ENCODE peak calls at places on chromosomes 7 and 10, in five cellular contexts. P is T-cell, Y is GOT3, G is suprapubic skin, V is bronchial epithelial cell. N is an unnamed sample.

GRCh38 chr7:91554893-91555292 is 290.7 kb downstream of the FZD1 start:
- DNase-seq in P (no peak), Y (no peak), G (no peak), V (no peak), N (no peak)

GRCh38 chr10:95284807-95285206 is 6.0 kb downstream of the PDLIM1 start:
- DNase-seq in P (no peak), Y (no peak), G (no peak), V (no peak), N (no peak)

GRCh38 chr7:93717217-93717900 is 142.8 kb upstream of the CALCR start:
- DNase-seq in P (no peak), Y (no peak), G (no peak), V (peak; percentile 90), N (no peak)

GRCh38 chr7:83162402-83163256 is at the start of gene PCLO:
- DNase-seq in P (peak; percentile 2), Y (peak; percentile 42), G (peak; percentile 79), V (peak; percentile 90), N (no peak)

GRCh38 chr10:62692085-62692484 is 112.4 kb upstream of the ADO start:
- DNase-seq in P (no peak), Y (no peak), G (no peak), V (no peak), N (no peak)

GRCh38 chr7:33326485-33326848 is 197.1 kb downstream of the BBS9 start:
- DNase-seq in P (no peak), Y (no peak), G (no peak), V (no peak), N (no peak)

GRCh38 chr7:68511281-68511680 is 1087.0 kb upstream of the AUTS2 start:
- DNase-seq in P (no peak), Y (no peak), G (no peak), V (no peak), N (no peak)

GRCh38 chr10:110756886-110757285 is 112.8 kb downstream of the RBM20 start:
- DNase-seq in P (no peak), Y (no peak), G (no peak), V (no peak), N (no peak)

GRCh38 chr7:102425639-102426267 is 7.6 kb upstream of the ORAI2 start:
- DNase-seq in P (peak; percentile 83), Y (no peak), G (no peak), V (no peak), N (peak; percentile 82)

GRCh38 chr10:114290038-114290437 is 51.0 kb downstream of the VWA2 start:
- DNase-seq in P (no peak), Y (no peak), G (no peak), V (no peak), N (no peak)

GRCh38 chr10:51073461-51074237 is 638 bp upstream of the PRKG1 start:
- DNase-seq in P (no peak), Y (no peak), G (no peak), V (no peak), N (no peak)